ENCODE peak calls at places on chromosomes 13 and 19, in eight cellular contexts. One of them, this sample, is unnamed. For H3K36me3, the result is how much of the 10 kb centered on the place peaks cover.

GRCh38 chr13:99812611-99813010 is 159.0 kb downstream of the ZIC5 start:
- DNase-seq in mucosa of descending colon: no peak
- DNase-seq in thoracic aorta: no peak
- DNase-seq in heart right ventricle: no peak
- DNase-seq in SK-N-SH: no peak
- DNase-seq in tibial nerve: no peak
- DNase-seq in breast epithelium: no peak
- DNase-seq in PC-9: peak
- DNase-seq in this sample: no peak

GRCh38 chr19:8261881-8262280 is 46.3 kb downstream of the CD320 start:
- DNase-seq in tibial nerve: no peak
- DNase-seq in thoracic aorta: no peak
- DNase-seq in SK-N-SH: no peak
- DNase-seq in breast epithelium: peak
- DNase-seq in mucosa of descending colon: peak
- DNase-seq in heart right ventricle: no peak
- DNase-seq in PC-9: peak
- DNase-seq in this sample: no peak

GRCh38 chr19:35641515-35642151 is at the start of gene ETV2:
- DNase-seq in breast epithelium: no peak
- DNase-seq in heart right ventricle: peak
- DNase-seq in tibial nerve: no peak
- DNase-seq in PC-9: no peak
- DNase-seq in SK-N-SH: peak
- DNase-seq in thoracic aorta: no peak
- DNase-seq in mucosa of descending colon: peak
- DNase-seq in this sample: no peak

GRCh38 chr13:89763011-89763410 is 1584.5 kb upstream of the MIR17HG start:
- DNase-seq in thoracic aorta: no peak
- DNase-seq in mucosa of descending colon: no peak
- DNase-seq in SK-N-SH: no peak
- DNase-seq in breast epithelium: no peak
- DNase-seq in heart right ventricle: no peak
- DNase-seq in PC-9: no peak
- DNase-seq in tibial nerve: no peak
- DNase-seq in this sample: no peak

GRCh38 chr13:33351324-33351723 is 65.8 kb upstream of the STARD13 start:
- DNase-seq in mucosa of descending colon: no peak
- DNase-seq in tibial nerve: no peak
- DNase-seq in thoracic aorta: no peak
- DNase-seq in heart right ventricle: no peak
- DNase-seq in breast epithelium: no peak
- DNase-seq in PC-9: no peak
- DNase-seq in SK-N-SH: no peak
- DNase-seq in this sample: no peak

GRCh38 chr13:85864963-85865530 is 65.8 kb upstream of the SLITRK6 start:
- DNase-seq in mucosa of descending colon: no peak
- DNase-seq in SK-N-SH: peak
- DNase-seq in heart right ventricle: no peak
- DNase-seq in PC-9: no peak
- DNase-seq in thoracic aorta: no peak
- DNase-seq in tibial nerve: no peak
- DNase-seq in breast epithelium: no peak
- DNase-seq in this sample: no peak

GRCh38 chr13:60974296-60974695 is 441.4 kb downstream of the PCDH20 start:
- DNase-seq in PC-9: no peak
- DNase-seq in thoracic aorta: no peak
- DNase-seq in tibial nerve: no peak
- DNase-seq in heart right ventricle: no peak
- DNase-seq in mucosa of descending colon: no peak
- DNase-seq in breast epithelium: no peak
- DNase-seq in SK-N-SH: no peak
- DNase-seq in this sample: no peak

GRCh38 chr19:14248578-14249011 is 42.6 kb upstream of the ADGRL1 start:
- DNase-seq in breast epithelium: no peak
- DNase-seq in PC-9: no peak
- DNase-seq in thoracic aorta: no peak
- DNase-seq in SK-N-SH: peak
- DNase-seq in mucosa of descending colon: peak
- DNase-seq in tibial nerve: peak
- DNase-seq in heart right ventricle: peak
- DNase-seq in this sample: no peak

GRCh38 chr13:51584731-51585191 is 499 bp downstream of the WDFY2 start:
- DNase-seq in thoracic aorta: peak
- DNase-seq in heart right ventricle: peak
- DNase-seq in mucosa of descending colon: peak
- DNase-seq in SK-N-SH: peak
- DNase-seq in PC-9: peak
- DNase-seq in tibial nerve: peak
- DNase-seq in breast epithelium: peak
- DNase-seq in this sample: peak

GRCh38 chr13:112774829-112775565 is 85.2 kb downstream of the ATP11A start:
- DNase-seq in PC-9: no peak
- DNase-seq in heart right ventricle: no peak
- DNase-seq in SK-N-SH: no peak
- DNase-seq in mucosa of descending colon: no peak
- DNase-seq in breast epithelium: no peak
- DNase-seq in tibial nerve: no peak
- DNase-seq in thoracic aorta: no peak
- DNase-seq in this sample: no peak

GRCh38 chr13:97853550-97853949 is 99.9 kb upstream of the IPO5 start:
- DNase-seq in thoracic aorta: no peak
- DNase-seq in tibial nerve: no peak
- DNase-seq in heart right ventricle: no peak
- DNase-seq in mucosa of descending colon: no peak
- DNase-seq in PC-9: peak
- DNase-seq in breast epithelium: no peak
- DNase-seq in SK-N-SH: no peak
- DNase-seq in this sample: no peak

GRCh38 chr19:51375504-51376221 is 3.2 kb upstream of the NKG7 start:
- DNase-seq in SK-N-SH: no peak
- DNase-seq in heart right ventricle: no peak
- DNase-seq in thoracic aorta: no peak
- DNase-seq in PC-9: no peak
- DNase-seq in tibial nerve: no peak
- DNase-seq in mucosa of descending colon: no peak
- DNase-seq in breast epithelium: no peak
- DNase-seq in this sample: no peak

GRCh38 chr13:47148543-47148942 is 251.7 kb upstream of the HTR2A start:
- DNase-seq in heart right ventricle: no peak
- DNase-seq in PC-9: no peak
- DNase-seq in mucosa of descending colon: no peak
- DNase-seq in SK-N-SH: no peak
- DNase-seq in thoracic aorta: no peak
- DNase-seq in breast epithelium: no peak
- DNase-seq in tibial nerve: no peak
- DNase-seq in this sample: no peak

GRCh38 chr13:77751513-77752456 is 54.3 kb downstream of the SLAIN1 start:
- DNase-seq in SK-N-SH: peak
- DNase-seq in PC-9: peak
- DNase-seq in tibial nerve: peak
- DNase-seq in breast epithelium: no peak
- DNase-seq in heart right ventricle: no peak
- DNase-seq in thoracic aorta: no peak
- DNase-seq in mucosa of descending colon: no peak
- DNase-seq in this sample: no peak

GRCh38 chr19:36172852-36173251 is 20.6 kb upstream of the COX7A1 start:
- DNase-seq in thoracic aorta: no peak
- DNase-seq in SK-N-SH: no peak
- DNase-seq in mucosa of descending colon: no peak
- DNase-seq in heart right ventricle: no peak
- DNase-seq in breast epithelium: no peak
- DNase-seq in tibial nerve: no peak
- DNase-seq in PC-9: no peak
- DNase-seq in this sample: no peak

GRCh38 chr13:113635709-113636108 is 22.3 kb downstream of the ATP4B start:
- DNase-seq in tibial nerve: no peak
- DNase-seq in SK-N-SH: no peak
- DNase-seq in heart right ventricle: no peak
- DNase-seq in mucosa of descending colon: peak
- DNase-seq in thoracic aorta: no peak
- DNase-seq in breast epithelium: peak
- DNase-seq in PC-9: no peak
- DNase-seq in this sample: peak

GRCh38 chr19:50465986-50466771 is 10.1 kb upstream of the EMC10 start:
- DNase-seq in breast epithelium: no peak
- DNase-seq in mucosa of descending colon: peak
- DNase-seq in SK-N-SH: peak
- DNase-seq in thoracic aorta: no peak
- DNase-seq in PC-9: no peak
- DNase-seq in heart right ventricle: no peak
- DNase-seq in tibial nerve: no peak
- DNase-seq in this sample: no peak

GRCh38 chr19:5170329-5170745 is 170.3 kb downstream of the PTPRS start:
- DNase-seq in breast epithelium: no peak
- DNase-seq in tibial nerve: no peak
- DNase-seq in heart right ventricle: no peak
- DNase-seq in thoracic aorta: no peak
- DNase-seq in SK-N-SH: peak
- DNase-seq in PC-9: no peak
- DNase-seq in mucosa of descending colon: peak
- DNase-seq in this sample: no peak
- TF ChIP-seq CTCF in breast epithelium: no peak
- TF ChIP-seq CTCF in tibial nerve: peak
- TF ChIP-seq CTCF in heart right ventricle: peak
- TF ChIP-seq CTCF in thoracic aorta: peak
- TF ChIP-seq CTCF in SK-N-SH: peak
- TF ChIP-seq CTCF in PC-9: peak
- TF ChIP-seq CTCF in mucosa of descending colon: peak
- TF ChIP-seq CTCF in this sample: peak

DNA sequence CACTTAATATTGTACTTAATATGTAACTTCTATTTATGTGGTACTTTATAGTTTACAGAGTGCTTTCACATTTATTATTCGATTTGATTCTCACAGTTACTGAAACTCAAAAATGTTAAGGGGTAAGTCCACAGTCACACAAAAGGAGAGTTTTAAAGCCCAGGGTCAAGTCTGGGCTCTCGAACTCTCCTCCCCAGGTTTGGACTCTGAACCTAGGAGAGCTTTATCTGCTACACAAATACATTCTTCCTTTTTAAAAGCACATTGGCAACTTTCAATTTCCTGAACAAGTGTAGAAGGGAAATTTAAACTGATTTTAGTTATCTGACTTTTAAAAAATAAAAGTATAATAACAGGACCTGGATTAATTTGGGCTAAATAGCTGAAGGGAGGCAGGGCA is 139.2 kb downstream of the ZAR1L start:
- DNase-seq in PC-9: no peak
- DNase-seq in SK-N-SH: no peak
- DNase-seq in breast epithelium: no peak
- DNase-seq in mucosa of descending colon: no peak
- DNase-seq in heart right ventricle: no peak
- DNase-seq in tibial nerve: no peak
- DNase-seq in thoracic aorta: no peak
- DNase-seq in this sample: no peak
- H3K36me3 ChIP-seq in PC-9: under half
- H3K36me3 ChIP-seq in SK-N-SH: under half
- H3K36me3 ChIP-seq in breast epithelium: under half
- H3K36me3 ChIP-seq in mucosa of descending colon: under half
- H3K36me3 ChIP-seq in heart right ventricle: under half
- H3K36me3 ChIP-seq in tibial nerve: under half
- H3K36me3 ChIP-seq in thoracic aorta: under half
- H3K36me3 ChIP-seq in this sample: under half

GRCh38 chr19:5651361-5651760 is 28.5 kb downstream of the SAFB start:
- DNase-seq in heart right ventricle: no peak
- DNase-seq in thoracic aorta: no peak
- DNase-seq in PC-9: no peak
- DNase-seq in breast epithelium: no peak
- DNase-seq in mucosa of descending colon: no peak
- DNase-seq in SK-N-SH: no peak
- DNase-seq in tibial nerve: no peak
- DNase-seq in this sample: no peak
- TF ChIP-seq CTCF in heart right ventricle: no peak
- TF ChIP-seq CTCF in thoracic aorta: no peak
- TF ChIP-seq CTCF in PC-9: no peak
- TF ChIP-seq CTCF in breast epithelium: no peak
- TF ChIP-seq CTCF in mucosa of descending colon: no peak
- TF ChIP-seq CTCF in SK-N-SH: no peak
- TF ChIP-seq CTCF in tibial nerve: no peak
- TF ChIP-seq CTCF in this sample: no peak

DNA sequence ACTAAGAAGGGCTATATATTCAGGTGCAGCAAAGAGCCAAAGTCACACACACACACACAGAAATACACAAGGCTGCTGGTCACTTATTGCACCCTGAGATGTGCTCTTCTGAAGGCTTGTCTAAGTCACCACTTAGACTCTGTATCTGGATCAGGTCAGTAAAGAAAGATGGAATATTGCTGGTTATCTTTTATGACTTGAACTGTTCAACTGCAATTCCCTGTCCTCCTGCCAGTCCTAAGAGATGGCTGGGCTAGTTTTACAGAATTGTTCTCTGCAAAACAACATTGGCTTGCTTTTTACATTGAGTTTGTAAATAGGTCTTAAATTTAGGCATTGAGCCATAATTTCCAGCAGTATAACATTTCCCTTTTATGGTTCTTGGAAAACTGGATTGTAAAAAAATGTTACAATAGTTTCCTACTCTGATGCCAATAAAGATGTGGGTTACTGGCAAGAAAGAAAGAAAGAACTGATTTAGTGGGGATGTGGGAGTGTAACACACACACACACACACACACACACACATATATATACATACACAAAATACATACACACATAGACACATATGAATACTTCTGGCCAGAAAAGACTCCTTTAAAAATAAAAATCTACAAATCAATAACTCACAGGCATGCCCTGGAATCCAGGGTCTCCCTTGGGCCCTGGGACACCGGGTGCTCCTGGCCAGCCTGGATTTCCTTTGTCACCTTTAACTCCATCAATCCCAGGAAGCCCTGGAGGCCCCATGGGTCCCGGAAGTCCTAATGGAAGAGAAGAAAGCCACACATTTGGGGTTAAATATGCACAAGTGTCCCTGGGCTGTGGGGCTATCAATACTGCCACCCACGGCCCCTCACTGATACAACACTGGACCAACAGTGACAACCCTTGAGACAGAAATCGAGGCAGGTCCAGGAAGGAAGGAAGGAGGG is 137.7 kb downstream of the COL4A1 start:
- DNase-seq in thoracic aorta: no peak
- DNase-seq in PC-9: no peak
- DNase-seq in SK-N-SH: no peak
- DNase-seq in tibial nerve: no peak
- DNase-seq in mucosa of descending colon: no peak
- DNase-seq in heart right ventricle: no peak
- DNase-seq in breast epithelium: no peak
- DNase-seq in this sample: no peak
- H3K36me3 ChIP-seq in thoracic aorta: half or more
- H3K36me3 ChIP-seq in PC-9: under half
- H3K36me3 ChIP-seq in SK-N-SH: under half
- H3K36me3 ChIP-seq in tibial nerve: half or more
- H3K36me3 ChIP-seq in mucosa of descending colon: under half
- H3K36me3 ChIP-seq in heart right ventricle: under half
- H3K36me3 ChIP-seq in breast epithelium: under half
- H3K36me3 ChIP-seq in this sample: half or more

This sample was measured in RWPE2.